ENCODE peak calls at places on chromosome 7, in six cellular contexts. L is colonic mucosa, N is fibroblast of lung, M is trophoblast cell, D is ovary, O is SJSA1. G is an unnamed sample. For H3K4me1, the result is how much of the 10 kb centered on the place peaks cover.

GRCh38 chr7:22578048-22578770 is 78.2 kb upstream of the STEAP1B start:
- DNase-seq in L (no peak), N (peak), M (peak), D (no peak), O (no peak), G (no peak)

GRCh38 chr7:149875396-149875795 is 1.6 kb downstream of the ATP6V0E2 start:
- DNase-seq in L (no peak), N (no peak), M (no peak), D (no peak), O (no peak), G (no peak)

GRCh38 chr7:42763137-42763551 is 148.7 kb downstream of the C7orf25 start:
- DNase-seq in L (no peak), N (no peak), M (no peak), D (no peak), O (no peak), G (no peak)

GRCh38 chr7:97639036-97639435 is 92.8 kb upstream of the TAC1 start:
- DNase-seq in L (no peak), N (no peak), M (no peak), D (no peak), O (no peak), G (no peak)

GRCh38 chr7:134255814-134256213 is 60.9 kb downstream of the SLC35B4 start:
- DNase-seq in L (no peak), N (no peak), M (no peak), D (no peak), O (no peak), G (no peak)

GRCh38 chr7:151133986-151134742 is 33.3 kb downstream of the GBX1 start:
- DNase-seq in L (no peak), N (no peak), M (no peak), D (no peak), O (no peak), G (no peak)

GRCh38 chr7:39617010-39617409 is 6.4 kb upstream of the RALA start:
- DNase-seq in L (no peak), N (peak), M (no peak), D (no peak), O (no peak), G (no peak)

GRCh38 chr7:157937432-157937831 is 600.6 kb downstream of the DNAJB6 start:
- DNase-seq in L (no peak), N (no peak), M (no peak), D (no peak), O (no peak), G (no peak)

GRCh38 chr7:122633472-122633871 is 65.4 kb downstream of the RNF133 start:
- DNase-seq in L (no peak), N (no peak), M (no peak), D (no peak), O (no peak), G (no peak)

GRCh38 chr7:102845351-102845750 is 67.4 kb upstream of the LRRC17 start:
- DNase-seq in L (no peak), N (peak), M (no peak), D (no peak), O (no peak), G (no peak)

GRCh38 chr7:116687801-116688201 is 15.8 kb downstream of the MET start:
- DNase-seq in L (no peak), N (peak), M (no peak), D (no peak), O (peak), G (no peak)
- H3K4me1 ChIP-seq in L (under half), N (under half), M (under half), D (under half), O (under half), G (under half)

DNA sequence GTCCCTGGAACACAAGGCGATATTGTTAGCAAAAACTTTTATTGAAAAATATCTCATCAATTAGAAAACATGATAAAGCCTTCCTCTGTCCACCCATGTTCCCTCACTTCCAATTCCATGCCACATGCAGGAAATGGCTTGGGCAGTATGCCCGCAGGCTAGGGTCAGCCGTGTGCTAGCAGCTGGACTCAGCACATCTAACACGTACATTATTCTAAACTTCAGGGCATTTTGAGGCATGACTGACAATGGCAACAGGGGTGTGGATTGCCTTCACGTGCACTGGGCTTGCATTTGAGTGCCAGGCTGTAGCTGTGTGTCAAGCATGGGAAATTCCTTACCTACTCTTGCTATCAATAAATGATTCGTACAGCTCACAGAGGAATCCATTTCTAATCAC is 642.1 kb downstream of the INHBA start:
- DNase-seq in L (no peak), N (no peak), M (no peak), D (no peak), O (no peak), G (no peak)
- H3K27ac ChIP-seq in L (no peak), N (no peak), M (no peak), D (no peak), O (no peak), G (no peak)

GRCh38 chr7:137871173-137871915 is 24.6 kb upstream of the DGKI start:
- DNase-seq in L (no peak), N (no peak), M (no peak), D (no peak), O (no peak), G (no peak)
- H3K4me3 ChIP-seq in L (no peak), N (no peak), M (no peak), D (no peak), O (no peak), G (no peak)

GRCh38 chr7:30354791-30355190 is 70.4 kb downstream of the ZNRF2 start:
- DNase-seq in L (no peak), N (no peak), M (no peak), D (no peak), O (no peak), G (no peak)
- H3K4me1 ChIP-seq in L (under half), N (under half), M (under half), D (under half), O (under half), G (under half)

DNA sequence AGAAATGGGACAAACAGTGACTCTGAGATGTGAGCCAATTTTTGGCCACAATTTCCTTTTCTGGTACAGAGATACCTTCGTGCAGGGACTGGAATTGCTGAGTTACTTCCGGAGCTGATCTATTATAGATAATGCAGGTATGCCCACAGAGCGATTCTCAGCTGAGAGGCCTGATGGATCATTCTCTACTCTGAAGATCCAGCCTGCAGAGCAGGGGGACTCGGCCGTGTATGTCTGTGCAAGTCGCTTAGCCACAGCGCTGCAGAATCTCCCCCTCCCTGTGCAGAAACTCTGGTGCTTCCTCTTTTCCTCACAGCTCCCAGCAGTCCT is 183.2 kb upstream of the PRSS58 start:
- DNase-seq in L (no peak), N (no peak), M (no peak), D (no peak), O (no peak), G (no peak)
- H3K27ac ChIP-seq in L (no peak), N (peak), M (peak), D (no peak), O (peak), G (no peak)